ENCODE peak calls at places on chromosomes 5 and 9, in eight cellular contexts. L is activated naive CD8-positive, alpha-beta T cell treated with anti-CD3 and anti-CD28 coated beads for 36 hours; Z is HL-60; N is PC-3; A is activated effector memory CD4-positive, alpha-beta T cell treated with anti-CD3 and anti-CD28 coated beads, Interleukin-2, amount 50 U/mL, for 16 hours; D is osteocyte; I is naive thymus-derived CD8-positive, alpha-beta T cell; Y is NCI-H526. H is an unnamed sample.

GRCh38 chr9:29332789-29333188 is 1759.5 kb upstream of the C9orf72 start:
- DNase-seq in L (no peak), Z (no peak), N (peak), A (no peak), D (no peak), I (no peak), Y (no peak), H (no peak)

GRCh38 chr5:3145641-3146040 is 394.2 kb upstream of the IRX2 start:
- DNase-seq in L (no peak), Z (no peak), N (no peak), A (no peak), D (no peak), I (no peak), Y (no peak), H (no peak)

GRCh38 chr5:57956606-57957005 is 474.0 kb upstream of the ACTBL2 start:
- DNase-seq in L (no peak), Z (no peak), N (no peak), A (no peak), D (no peak), I (no peak), Y (no peak), H (no peak)

GRCh38 chr9:1718836-1719235 is 296.3 kb upstream of the SMARCA2 start:
- DNase-seq in L (no peak), Z (no peak), N (no peak), A (no peak), D (no peak), I (no peak), Y (no peak), H (no peak)

GRCh38 chr5:146137967-146138403 is 32.6 kb upstream of the PLAC8L1 start:
- DNase-seq in L (no peak), Z (no peak), N (peak), A (no peak), D (no peak), I (no peak), Y (no peak), H (no peak)

GRCh38 chr5:1384521-1384920 is 39.6 kb upstream of the CLPTM1L start:
- DNase-seq in L (no peak), Z (no peak), N (no peak), A (no peak), D (no peak), I (no peak), Y (no peak), H (no peak)

GRCh38 chr9:129568560-129569505 is 52.1 kb downstream of the C9orf50 start:
- DNase-seq in L (no peak), Z (no peak), N (no peak), A (no peak), D (no peak), I (no peak), Y (no peak), H (peak)

GRCh38 chr5:145158654-145159199 is 676.4 kb downstream of the PRELID2 start:
- DNase-seq in L (no peak), Z (no peak), N (no peak), A (no peak), D (no peak), I (no peak), Y (no peak), H (no peak)

GRCh38 chr9:134326754-134327526 is 685 bp downstream of the RXRA start:
- DNase-seq in L (no peak), Z (no peak), N (peak), A (no peak), D (no peak), I (no peak), Y (no peak), H (peak)

GRCh38 chr5:123094919-123095693 is 6.1 kb downstream of the PRDM6 start:
- DNase-seq in L (no peak), Z (no peak), N (no peak), A (no peak), D (no peak), I (no peak), Y (no peak), H (no peak)

GRCh38 chr9:133706651-133707050 is 31.5 kb downstream of the SARDH start:
- DNase-seq in L (no peak), Z (no peak), N (no peak), A (no peak), D (no peak), I (no peak), Y (no peak), H (no peak)

GRCh38 chr5:179306191-179307005 is 38.9 kb downstream of the ADAMTS2 start:
- DNase-seq in L (no peak), Z (no peak), N (no peak), A (peak), D (no peak), I (no peak), Y (no peak), H (no peak)

GRCh38 chr5:139156814-139157213 is 41.4 kb downstream of the SIL1 start:
- DNase-seq in L (no peak), Z (no peak), N (no peak), A (no peak), D (no peak), I (no peak), Y (no peak), H (no peak)

GRCh38 chr5:173018352-173018751 is 34.8 kb downstream of the ATP6V0E1 start:
- DNase-seq in L (no peak), Z (no peak), N (no peak), A (peak), D (no peak), I (no peak), Y (no peak), H (no peak)

GRCh38 chr5:133664422-133664821 is 52.1 kb upstream of the FSTL4 start:
- DNase-seq in L (no peak), Z (no peak), N (peak), A (no peak), D (no peak), I (no peak), Y (no peak), H (no peak)

GRCh38 chr5:176387384-176387925 is 943 bp downstream of the NOP16 start:
- DNase-seq in L (no peak), Z (no peak), N (no peak), A (no peak), D (no peak), I (no peak), Y (no peak), H (no peak)

GRCh38 chr9:126564716-126565115 is 49.0 kb upstream of the LMX1B start:
- DNase-seq in L (no peak), Z (no peak), N (no peak), A (no peak), D (no peak), I (no peak), Y (no peak), H (no peak)

GRCh38 chr5:65822696-65823095 is 100.7 kb downstream of the NLN start:
- DNase-seq in L (no peak), Z (no peak), N (no peak), A (no peak), D (no peak), I (no peak), Y (no peak), H (no peak)

H was measured in GM20000.